ENCODE peak calls at places on chromosomes 16 and 17, in nine cellular contexts. O is H7; Y is globus pallidus; I is ascending aorta; S is hippocampal formation; H is AG09319; C is renal cortical epithelial cell; A is anterior cingulate cortex; J is CD8-positive, alpha-beta memory T cell. L is an unnamed sample.

GRCh38 chr16:67668495-67669157 is 2.0 kb downstream of the C16orf86 start:
- DNase-seq in O (no peak), Y (no peak), I (no peak), S (no peak), H (no peak), C (no peak), A (no peak), J (peak), L (no peak)

GRCh38 chr17:19579867-19580565 is 46.4 kb downstream of the SLC47A1 start:
- DNase-seq in O (peak), Y (no peak), I (no peak), S (no peak), H (no peak), C (no peak), A (no peak), J (no peak), L (peak)

GRCh38 chr17:55555772-55556171 is 44.5 kb upstream of the SMIM36 start:
- DNase-seq in O (no peak), Y (no peak), I (no peak), S (no peak), H (no peak), C (no peak), A (no peak), J (no peak), L (no peak)

GRCh38 chr17:29583324-29584248 is 5.9 kb downstream of the GIT1 start:
- DNase-seq in O (no peak), Y (peak), I (peak), S (no peak), H (no peak), C (no peak), A (no peak), J (no peak), L (peak)

GRCh38 chr17:57481901-57482300 is 225.6 kb downstream of the MSI2 start:
- DNase-seq in O (no peak), Y (no peak), I (no peak), S (no peak), H (peak), C (peak), A (no peak), J (no peak), L (peak)

GRCh38 chr17:79808763-79809529 is 12.1 kb upstream of the CBX8 start:
- DNase-seq in O (peak), Y (no peak), I (no peak), S (no peak), H (no peak), C (peak), A (no peak), J (peak), L (no peak)

GRCh38 chr16:78775161-78775561 is 675.7 kb downstream of the WWOX start:
- DNase-seq in O (no peak), Y (no peak), I (no peak), S (no peak), H (no peak), C (no peak), A (no peak), J (no peak), L (no peak)

GRCh38 chr17:50352072-50352692 is 6.3 kb downstream of the XYLT2 start:
- DNase-seq in O (peak), Y (no peak), I (no peak), S (no peak), H (no peak), C (no peak), A (no peak), J (no peak), L (no peak)

GRCh38 chr17:50689251-50689650 is 18.5 kb downstream of the ANKRD40 start:
- DNase-seq in O (peak), Y (no peak), I (no peak), S (no peak), H (no peak), C (peak), A (no peak), J (no peak), L (no peak)

GRCh38 chr17:41481051-41481450 is at the start of gene KRT35:
- DNase-seq in O (no peak), Y (no peak), I (no peak), S (no peak), H (no peak), C (no peak), A (no peak), J (no peak), L (no peak)

GRCh38 chr16:85312642-85313540 is 200.6 kb upstream of the CIBAR2 start:
- DNase-seq in O (peak), Y (no peak), I (no peak), S (no peak), H (no peak), C (no peak), A (no peak), J (no peak), L (no peak)

GRCh38 chr16:90032664-90033346 is 13.5 kb upstream of the DBNDD1 start:
- DNase-seq in O (no peak), Y (no peak), I (no peak), S (no peak), H (no peak), C (no peak), A (no peak), J (no peak), L (no peak)

GRCh38 chr17:13228711-13229110 is 210.9 kb upstream of the ELAC2 start:
- DNase-seq in O (no peak), Y (no peak), I (no peak), S (no peak), H (no peak), C (no peak), A (no peak), J (no peak), L (no peak)

GRCh38 chr17:80777274-80777673 is 214.4 kb upstream of the CHMP6 start:
- DNase-seq in O (no peak), Y (no peak), I (no peak), S (no peak), H (no peak), C (no peak), A (no peak), J (no peak), L (no peak)

GRCh38 chr17:8894189-8894611 is 26.7 kb upstream of the PIK3R6 start:
- DNase-seq in O (peak), Y (no peak), I (peak), S (no peak), H (no peak), C (no peak), A (no peak), J (no peak), L (no peak)

GRCh38 chr17:74777884-74778490 is 1.8 kb upstream of the NAT9 start:
- DNase-seq in O (no peak), Y (no peak), I (no peak), S (no peak), H (no peak), C (no peak), A (no peak), J (no peak), L (no peak)

GRCh38 chr17:77316191-77316641 is 175.4 kb downstream of the SEC14L1 start:
- DNase-seq in O (peak), Y (no peak), I (peak), S (no peak), H (no peak), C (peak), A (no peak), J (no peak), L (peak)

L was measured in uterus.